ENCODE peak calls at places on chromosomes 11 and 22, in six cellular contexts. Y, I, R, Q, U and C are unnamed samples. For H3K36me3, the result is how much of the 10 kb centered on the place peaks cover.

GRCh38 chr22:22752556-22753477 is 108.4 kb downstream of the GGTLC2 start:
- DNase-seq in Y (no peak), I (no peak), Q (no peak), R (no peak), U (no peak), C (peak)

GRCh38 chr11:61912991-61913698 is 4.2 kb downstream of the RAB3IL1 start:
- DNase-seq in R (no peak), Y (peak), Q (no peak), I (no peak), U (no peak), C (no peak)

GRCh38 chr11:102592634-102593581 is 32.2 kb downstream of the MMP20 start:
- DNase-seq in Q (peak), U (no peak), R (no peak), Y (no peak), I (no peak), C (no peak)

GRCh38 chr22:29268511-29269229 is 602 bp downstream of the EWSR1 start:
- DNase-seq in R (peak), Q (peak), Y (peak), I (peak), U (peak), C (no peak)

GRCh38 chr11:73226297-73227006 is 8.4 kb downstream of the P2RY2 start:
- DNase-seq in Y (no peak), Q (no peak), U (no peak), R (no peak), I (no peak), C (no peak)

GRCh38 chr11:113992459-113993105 is 17.7 kb downstream of the HTR3A start:
- DNase-seq in Y (no peak), U (no peak), R (no peak), Q (no peak), I (no peak), C (no peak)

GRCh38 chr11:64803846-64804345 is 882 bp upstream of the MAP4K2 start:
- DNase-seq in U (no peak), Q (no peak), R (no peak), Y (no peak), I (no peak), C (no peak)

GRCh38 chr11:38315151-38315550 is 1717.1 kb upstream of the RAG2 start:
- DNase-seq in R (no peak), U (no peak), Q (no peak), I (no peak), Y (no peak), C (no peak)

GRCh38 chr11:31763296-31763695 is 47.8 kb downstream of the PAX6 start:
- DNase-seq in Q (no peak), R (no peak), Y (no peak), I (no peak), U (no peak), C (no peak)

GRCh38 chr22:31082606-31083376 is 1.7 kb downstream of the SMTN start:
- DNase-seq in I (peak), Y (peak), Q (peak), U (peak), R (peak), C (no peak)
- TF ChIP-seq POLR2A in I (no peak), Y (no peak), Q (no peak), U (no peak), R (peak), C (no peak)

GRCh38 chr11:46367916-46368267 is 13.6 kb upstream of the MDK start:
- DNase-seq in I (no peak), Y (no peak), U (no peak), Q (no peak), R (no peak), C (no peak)
- H3K36me3 ChIP-seq in I (under half), Y (under half), U (under half), Q (half or more), R (half or more), C (under half)

DNA sequence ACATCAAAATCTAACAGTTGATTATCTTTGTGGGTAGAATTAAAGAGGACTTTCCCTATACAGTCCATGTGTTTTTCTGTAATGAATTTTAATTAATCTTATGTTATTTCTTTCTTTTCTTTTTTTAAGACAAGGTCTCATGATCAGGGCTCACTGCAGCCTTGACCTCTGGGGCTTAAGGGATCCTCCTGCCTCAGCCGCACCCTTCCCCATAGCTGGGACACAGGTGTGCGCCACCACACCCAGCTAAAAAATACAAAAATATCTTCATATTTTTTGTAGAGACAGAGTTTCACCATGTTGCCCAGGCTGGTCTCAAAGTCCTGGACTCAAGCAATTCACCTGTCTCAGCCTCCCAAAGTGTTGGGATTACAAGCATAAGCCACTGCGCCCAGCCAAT is 7.7 kb downstream of the RAB30 start:
- DNase-seq in R (no peak), Q (no peak), I (no peak), Y (no peak), U (no peak), C (no peak)
- H3K27ac ChIP-seq in R (no peak), Q (no peak), I (no peak), Y (no peak), U (no peak), C (no peak)

GRCh38 chr22:38731703-38732161 is 24.1 kb downstream of the SUN2 start:
- DNase-seq in R (no peak), Q (no peak), Y (peak), I (no peak), U (peak), C (no peak)
- TF ChIP-seq POLR2A in R (peak), Q (no peak), Y (no peak), I (no peak), U (no peak), C (no peak)

GRCh38 chr22:19133561-19133960 is 2.5 kb downstream of the TSSK2 start:
- DNase-seq in U (no peak), Q (no peak), I (no peak), Y (no peak), R (peak), C (no peak)
- H3K36me3 ChIP-seq in U (under half), Q (half or more), I (under half), Y (under half), R (half or more), C (under half)